ENCODE peak calls at places on chromosomes 6 and 20, in seven cellular contexts. Y, P, S, H, C, X and A are unnamed samples.

GRCh38 chr6:142918339-142919042 is 26.5 kb downstream of the HIVEP2 start:
- DNase-seq in Y (no peak), P (no peak), S (no peak), H (no peak), C (no peak), X (no peak), A (no peak)

GRCh38 chr20:2137552-2138201 is 36.0 kb downstream of the STK35 start:
- DNase-seq in Y (no peak), P (no peak), S (no peak), H (no peak), C (no peak), X (peak; percentile 93), A (no peak)

GRCh38 chr20:24381886-24382285 is 87.5 kb upstream of the SYNDIG1 start:
- DNase-seq in Y (no peak), P (no peak), S (no peak), H (no peak), C (no peak), X (no peak), A (no peak)

GRCh38 chr6:13708679-13709261 is 2.9 kb downstream of the RANBP9 start:
- DNase-seq in Y (peak; percentile 39), P (no peak), S (no peak), H (no peak), C (no peak), X (no peak), A (no peak)

GRCh38 chr6:33073431-33073871 is at the start of gene HLA-DPA1:
- DNase-seq in Y (peak; percentile 94), P (peak; percentile 60), S (peak; percentile 62), H (no peak), C (peak; percentile 51), X (peak; percentile 35), A (peak; percentile 31)

GRCh38 chr20:47790032-47790965 is 5.0 kb upstream of the SULF2 start:
- DNase-seq in Y (no peak), P (no peak), S (no peak), H (no peak), C (no peak), X (no peak), A (no peak)

GRCh38 chr6:159807150-159807859 is 7.2 kb downstream of the PNLDC1 start:
- DNase-seq in Y (no peak), P (no peak), S (no peak), H (no peak), C (no peak), X (peak; percentile 12), A (no peak)

GRCh38 chr6:154370545-154370944 is 13.9 kb upstream of the IPCEF1 start:
- DNase-seq in Y (peak; percentile 9), P (peak; percentile 1), S (peak; percentile 61), H (no peak), C (peak; percentile 25), X (peak; percentile 31), A (peak; percentile 4)

GRCh38 chr6:16676376-16676775 is 84.9 kb downstream of the ATXN1 start:
- DNase-seq in Y (no peak), P (no peak), S (no peak), H (no peak), C (no peak), X (no peak), A (no peak)

GRCh38 chr6:162229093-162229492 is 498.5 kb downstream of the PRKN start:
- DNase-seq in Y (no peak), P (no peak), S (no peak), H (no peak), C (no peak), X (no peak), A (no peak)

GRCh38 chr20:61391812-61392520 is 139.9 kb downstream of the CDH4 start:
- DNase-seq in Y (no peak), P (no peak), S (no peak), H (no peak), C (no peak), X (no peak), A (no peak)

GRCh38 chr6:140041571-140042332 is 667.3 kb upstream of the CITED2 start:
- DNase-seq in Y (no peak), P (no peak), S (no peak), H (no peak), C (no peak), X (no peak), A (no peak)